ENCODE peak calls at places on chromosomes 3 and 15, in six cellular contexts. B, L, I, R, D and P are unnamed samples.

GRCh38 chr15:67241132-67241855 is 13.2 kb downstream of the AAGAB start:
- DNase-seq in L (no peak), I (peak; percentile 75), R (no peak), B (no peak), D (no peak), P (peak; percentile 81)

GRCh38 chr3:134083008-134083407 is 53.3 kb upstream of the SLCO2A1 start:
- DNase-seq in R (no peak), I (no peak), L (no peak), D (no peak), B (no peak), P (no peak)

GRCh38 chr3:55620361-55621025 is 133.4 kb upstream of the WNT5A start:
- DNase-seq in R (no peak), B (no peak), I (no peak), D (no peak), L (no peak), P (no peak)

GRCh38 chr3:42755681-42756578 is 17.1 kb downstream of the CCDC13 start:
- DNase-seq in B (no peak), R (no peak), L (no peak), D (no peak), I (no peak), P (peak; percentile 20)

GRCh38 chr3:178072931-178073330 is 463.3 kb upstream of the KCNMB2 start:
- DNase-seq in I (no peak), L (no peak), D (no peak), B (no peak), R (no peak), P (peak; percentile 46)

GRCh38 chr15:69666441-69666882 is 213.8 kb downstream of the RPLP1 start:
- DNase-seq in R (no peak), B (no peak), L (no peak), D (no peak), I (peak; percentile 79), P (no peak)

GRCh38 chr15:51186846-51187340 is 92.2 kb upstream of the TNFAIP8L3 start:
- DNase-seq in R (no peak), B (no peak), L (no peak), D (no peak), I (no peak), P (no peak)

GRCh38 chr15:34616613-34617012 is 33.2 kb upstream of the GOLGA8B start:
- DNase-seq in B (no peak), R (no peak), D (peak; percentile 5), L (no peak), I (no peak), P (no peak)

GRCh38 chr15:36109943-36110658 is 469.3 kb upstream of the CDIN1 start:
- DNase-seq in D (no peak), B (no peak), L (no peak), I (no peak), R (no peak), P (no peak)

GRCh38 chr15:80989110-80989517 is 505 bp downstream of the MESD start:
- DNase-seq in R (no peak), D (no peak), I (no peak), B (no peak), L (no peak), P (no peak)

GRCh38 chr3:186317478-186317877 is 44.6 kb downstream of the DGKG start:
- DNase-seq in R (no peak), L (no peak), B (no peak), D (no peak), I (no peak), P (no peak)

GRCh38 chr3:23546186-23546585 is 259.6 kb upstream of the UBE2E1 start:
- DNase-seq in D (no peak), B (no peak), L (no peak), R (no peak), I (no peak), P (no peak)

GRCh38 chr3:127525373-127525772 is 65.2 kb downstream of the TPRA1 start:
- DNase-seq in I (no peak), L (no peak), B (no peak), D (peak; percentile 55), R (no peak), P (no peak)

GRCh38 chr15:90647326-90647725 is 69.8 kb upstream of the BLM start:
- DNase-seq in L (no peak), D (no peak), R (no peak), I (no peak), B (no peak), P (no peak)

GRCh38 chr15:94843060-94843459 is 611.7 kb downstream of the MCTP2 start:
- DNase-seq in R (no peak), I (no peak), B (no peak), D (no peak), L (no peak), P (no peak)

GRCh38 chr3:186109897-186110803 is 1.3 kb upstream of the ETV5 start:
- DNase-seq in I (no peak), D (peak; percentile 30), R (peak; percentile 53), L (no peak), B (no peak), P (no peak)

GRCh38 chr3:36196058-36196457 is 184.2 kb upstream of the STAC start:
- DNase-seq in D (no peak), I (no peak), R (no peak), B (no peak), L (no peak), P (no peak)

GRCh38 chr15:70309035-70309434 is 211.3 kb upstream of the TLE3 start:
- DNase-seq in D (no peak), L (no peak), R (no peak), B (no peak), I (no peak), P (no peak)

GRCh38 chr3:159604151-159604581 is 384.5 kb upstream of the IL12A start:
- DNase-seq in I (no peak), D (no peak), L (no peak), R (no peak), B (no peak), P (no peak)

GRCh38 chr15:65008989-65009388 is 19.3 kb upstream of the SPG21 start:
- DNase-seq in B (no peak), I (peak; percentile 25), D (no peak), R (no peak), L (no peak), P (no peak)

GRCh38 chr3:87359807-87360206 is 83.4 kb upstream of the POU1F1 start:
- DNase-seq in I (no peak), D (peak; percentile 45), L (no peak), R (peak; percentile 66), B (no peak), P (no peak)

GRCh38 chr3:14126017-14126902 is 1.4 kb downstream of the TMEM43 start:
- DNase-seq in L (no peak), R (no peak), B (no peak), I (no peak), D (no peak), P (no peak)

GRCh38 chr3:17054301-17054700 is 169.5 kb downstream of the PLCL2 start:
- DNase-seq in R (no peak), L (no peak), D (no peak), I (no peak), B (no peak), P (peak; percentile 31)

GRCh38 chr15:72315706-72316370 is 4.1 kb downstream of the CELF6 start:
- DNase-seq in R (peak; percentile 18), L (no peak), I (no peak), B (no peak), D (no peak), P (no peak)

GRCh38 chr15:71414778-71415177 is 299.5 kb downstream of the THSD4 start:
- DNase-seq in L (no peak), R (no peak), B (no peak), I (no peak), D (no peak), P (no peak)

GRCh38 chr3:179321585-179322322 is 1.1 kb upstream of the ZNF639 start:
- DNase-seq in B (no peak), I (peak; percentile 32), D (peak; percentile 51), L (no peak), R (peak; percentile 18), P (peak; percentile 49)

GRCh38 chr15:85361306-85361705 is 19.1 kb upstream of the AKAP13 start:
- DNase-seq in B (no peak), R (no peak), I (peak; percentile 74), L (no peak), D (no peak), P (peak; percentile 30)

GRCh38 chr3:44913868-44914468 is 39.6 kb downstream of the TGM4 start:
- DNase-seq in D (peak; percentile 78), L (peak; percentile 13), R (peak; percentile 72), B (peak; percentile 62), I (peak; percentile 81), P (peak; percentile 69)

GRCh38 chr3:10941972-10942371 is 50.6 kb upstream of the SLC6A1 start:
- DNase-seq in B (peak; percentile 5), D (peak; percentile 15), I (no peak), R (no peak), L (no peak), P (no peak)

GRCh38 chr3:190533511-190534282 is 19.8 kb downstream of the IL1RAP start:
- DNase-seq in R (peak; percentile 29), D (peak; percentile 75), L (no peak), I (no peak), B (no peak), P (no peak)